ENCODE peak calls at places on chromosomes 13 and 19, in seven cellular contexts. W is omental fat pad, U is A549, O is PC-3, I is foreskin fibroblast, Y is lower leg skin, R is endothelial cell. V is an unnamed sample.
A peak's percentile ranks its signal among the peaks of the same experiment; 100 is the strongest.

GRCh38 chr19:17125052-17125727 is 49.6 kb downstream of the MYO9B start:
- DNase-seq in W (no peak), U (no peak), O (no peak), I (no peak), Y (no peak), R (no peak), V (no peak)

GRCh38 chr13:75264611-75265010 is 217.4 kb downstream of the TBC1D4 start:
- DNase-seq in W (no peak), U (no peak), O (no peak), I (no peak), Y (no peak), R (no peak), V (no peak)

GRCh38 chr19:35348909-35349611 is 1.4 kb downstream of the FFAR1 start:
- DNase-seq in W (peak; percentile 5), U (no peak), O (no peak), I (no peak), Y (no peak), R (no peak), V (no peak)

GRCh38 chr13:76339649-76340048 is 546.6 kb downstream of the KCTD12 start:
- DNase-seq in W (no peak), U (no peak), O (no peak), I (no peak), Y (no peak), R (no peak), V (no peak)

GRCh38 chr13:109708014-109708617 is 78.3 kb downstream of the IRS2 start:
- DNase-seq in W (no peak), U (no peak), O (no peak), I (no peak), Y (no peak), R (no peak), V (no peak)

GRCh38 chr13:75364131-75364713 is 117.7 kb downstream of the TBC1D4 start:
- DNase-seq in W (no peak), U (no peak), O (peak; percentile 85), I (no peak), Y (no peak), R (no peak), V (no peak)

GRCh38 chr19:17089238-17089637 is 13.7 kb downstream of the MYO9B start:
- DNase-seq in W (no peak), U (no peak), O (no peak), I (peak; percentile 63), Y (no peak), R (no peak), V (no peak)

GRCh38 chr19:11064831-11065303 is 24.4 kb upstream of the LDLR start:
- DNase-seq in W (no peak), U (peak; percentile 35), O (peak; percentile 52), I (no peak), Y (no peak), R (no peak), V (no peak)

GRCh38 chr19:28889941-28890645 is 322.9 kb downstream of the UQCRFS1 start:
- DNase-seq in W (no peak), U (peak; percentile 11), O (no peak), I (no peak), Y (no peak), R (no peak), V (no peak)

GRCh38 chr19:30229524-30230174 is 142.5 kb upstream of the ZNF536 start:
- DNase-seq in W (no peak), U (no peak), O (no peak), I (no peak), Y (no peak), R (no peak), V (no peak)

GRCh38 chr13:49859568-49859967 is 67.1 kb upstream of the KPNA3 start:
- DNase-seq in W (no peak), U (peak; percentile 85), O (peak; percentile 78), I (peak; percentile 96), Y (no peak), R (no peak), V (no peak)

GRCh38 chr13:105465251-105465650 is 1070.2 kb downstream of the EFNB2 start:
- DNase-seq in W (no peak), U (no peak), O (no peak), I (no peak), Y (no peak), R (no peak), V (no peak)

GRCh38 chr19:42028304-42029216 is 34.5 kb upstream of the ATP1A3 start:
- DNase-seq in W (no peak), U (peak; percentile 56), O (peak; percentile 9), I (no peak), Y (no peak), R (peak; percentile 57), V (no peak)

DNA sequence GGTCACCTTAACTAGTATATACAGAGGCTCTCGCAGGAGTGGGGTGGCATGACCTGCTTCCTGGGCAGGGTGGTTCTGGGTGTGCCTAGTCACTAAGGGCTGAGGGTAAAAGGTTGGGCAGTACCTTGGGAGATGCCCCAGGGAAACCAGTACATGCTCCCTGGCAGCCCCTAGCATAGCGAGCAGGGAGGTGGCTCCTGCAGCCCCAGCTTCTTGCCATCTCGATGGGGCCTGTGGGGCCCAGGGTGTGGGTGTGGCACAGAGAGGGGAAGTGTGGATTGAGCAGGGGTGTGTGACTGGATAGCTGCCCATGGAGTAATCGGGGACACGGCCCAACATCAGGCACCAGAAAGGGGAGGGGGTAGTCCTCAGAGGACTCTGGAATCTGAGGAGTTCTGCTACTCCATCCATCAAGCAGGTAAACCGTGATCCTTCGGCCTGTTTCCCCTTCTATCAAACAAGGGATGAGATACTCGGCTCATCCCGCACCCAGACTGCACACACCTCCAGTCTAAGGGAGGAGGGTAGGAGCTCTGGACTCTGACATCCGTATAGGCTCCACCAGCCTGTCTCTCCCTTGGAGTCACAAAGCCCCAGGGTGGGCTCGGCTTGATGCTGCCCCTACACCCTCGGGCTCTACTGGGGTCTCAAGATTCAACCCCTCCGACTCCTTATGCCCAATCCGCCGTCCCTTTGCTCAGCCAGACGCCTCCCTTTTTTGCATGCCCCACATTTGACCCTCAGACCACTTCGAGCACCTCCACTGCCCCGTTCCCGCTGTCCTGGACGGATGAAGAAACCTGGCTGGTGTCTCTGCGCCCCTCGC is 1.1 kb downstream of the ZBTB45 start:
- DNase-seq in W (no peak), U (no peak), O (peak; percentile 4), I (peak; percentile 5), Y (peak; percentile 15), R (no peak), V (no peak)
- TF ChIP-seq CTCF in W (no peak), U (no peak), O (peak; percentile 53), I (no peak), Y (no peak), R (no peak), V (no peak)

GRCh38 chr19:19515764-19516519 is at the start of gene NDUFA13:
- DNase-seq in W (peak; percentile 94), U (peak; percentile 93), O (peak; percentile 97), I (peak; percentile 88), Y (peak; percentile 93), R (peak; percentile 92), V (peak; percentile 94)
- TF ChIP-seq CTCF in W (no peak), U (no peak), O (no peak), I (no peak), Y (no peak), R (no peak), V (no peak)

DNA sequence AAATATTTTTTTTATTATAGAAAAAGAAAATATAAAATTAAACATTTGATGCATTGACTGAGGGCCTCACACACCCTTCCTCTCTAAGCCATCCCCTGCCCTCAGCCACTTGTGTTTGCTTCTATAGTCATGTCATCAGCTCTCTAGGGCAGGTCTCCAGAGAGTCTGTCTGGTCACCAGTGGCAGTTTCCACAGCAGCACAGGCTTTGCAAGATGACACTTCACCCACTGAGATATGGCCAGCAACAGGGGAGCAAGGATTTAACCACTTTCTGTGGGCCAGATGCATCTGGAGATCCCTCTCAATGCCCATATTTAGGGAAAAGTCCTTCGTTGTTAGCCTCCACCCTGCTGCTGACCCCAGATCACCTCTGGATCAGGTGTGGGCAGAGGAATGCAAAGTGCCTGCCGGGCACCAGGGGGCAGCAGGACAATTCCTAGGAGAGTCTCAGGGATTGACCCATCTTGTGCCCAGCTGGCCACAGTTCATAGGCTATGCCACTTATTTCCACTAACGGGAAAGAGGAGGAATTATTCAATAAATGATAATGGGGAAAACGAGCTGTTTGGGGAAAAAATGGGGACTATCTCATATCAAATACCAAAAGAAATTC is 4.8 kb downstream of the ABCC4 start:
- DNase-seq in W (no peak), U (peak; percentile 49), O (peak; percentile 54), I (no peak), Y (no peak), R (peak; percentile 68), V (peak; percentile 41)
- TF ChIP-seq CTCF in W (no peak), U (peak; percentile 55), O (peak; percentile 81), I (peak; percentile 64), Y (no peak), R (peak; percentile 53), V (peak; percentile 62)

GRCh38 chr13:67841071-67841470 is 610.9 kb upstream of the PCDH9 start:
- DNase-seq in W (no peak), U (no peak), O (no peak), I (no peak), Y (no peak), R (no peak), V (no peak)
- TF ChIP-seq CTCF in W (no peak), U (no peak), O (peak; percentile 25), I (no peak), Y (no peak), R (no peak), V (peak; percentile 2)

GRCh38 chr19:50690439-50690838 is 29.2 kb downstream of the SHANK1 start:
- DNase-seq in W (no peak), U (no peak), O (no peak), I (no peak), Y (no peak), R (no peak), V (no peak)

GRCh38 chr19:50688766-50689165 is 30.8 kb downstream of the SHANK1 start:
- DNase-seq in W (no peak), U (no peak), O (no peak), I (no peak), Y (no peak), R (no peak), V (no peak)

DNA sequence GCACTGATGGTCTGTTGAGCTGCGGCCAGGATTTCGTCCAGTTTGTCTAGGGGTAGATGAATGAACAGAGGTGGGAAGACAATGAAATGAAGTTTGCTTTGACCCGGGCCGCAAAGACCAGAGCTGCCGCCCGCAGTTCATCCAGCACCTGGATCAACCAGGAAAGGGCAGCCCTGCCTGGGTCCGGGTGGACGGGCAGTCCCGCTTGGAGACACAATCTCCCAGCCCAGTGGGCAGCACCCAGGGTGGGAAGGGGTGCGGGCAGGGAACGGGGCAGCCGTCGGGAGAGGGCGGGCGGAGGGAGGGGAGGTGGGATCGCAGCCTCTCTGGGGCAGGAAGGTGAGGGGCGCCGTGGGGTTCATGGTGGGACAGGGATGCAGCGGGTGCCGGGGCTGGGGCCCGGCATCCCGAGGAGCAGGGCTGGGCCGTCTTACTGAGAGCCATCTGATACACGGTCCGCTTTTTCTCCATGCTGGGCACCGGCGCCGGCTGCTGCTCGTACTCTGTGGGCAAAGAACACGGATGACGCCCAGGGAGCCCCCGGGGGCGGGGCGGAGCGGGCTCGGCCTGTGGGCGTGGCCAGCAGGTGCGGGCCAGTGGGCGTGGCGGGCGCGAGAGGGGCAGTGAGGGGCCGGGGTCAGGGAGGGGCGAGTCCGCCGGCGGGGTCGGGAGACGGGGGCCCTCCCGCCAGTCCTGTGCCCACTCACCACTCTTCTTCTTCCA is 33.1 kb downstream of the SHANK1 start:
- DNase-seq in W (no peak), U (no peak), O (no peak), I (no peak), Y (no peak), R (no peak), V (no peak)
- TF ChIP-seq CTCF in W (no peak), U (no peak), O (no peak), I (no peak), Y (no peak), R (no peak), V (no peak)

V was measured in D721Med.